ENCODE peak calls at places on chromosomes 3 and 15, in eight cellular contexts. N, S, K, L, Q, H, F and T are unnamed samples.

GRCh38 chr3:29755416-29755815 is 474.5 kb downstream of the RBMS3 start:
- DNase-seq in H (no peak), L (no peak), F (no peak), K (no peak), S (no peak), N (no peak), Q (no peak), T (no peak)

GRCh38 chr3:30689202-30689641 is 82.8 kb downstream of the TGFBR2 start:
- DNase-seq in S (peak; percentile 66), K (peak; percentile 65), F (no peak), L (no peak), H (peak; percentile 62), Q (no peak), N (no peak), T (peak; percentile 41)

GRCh38 chr3:132242095-132242494 is 75.1 kb upstream of the ACP3 start:
- DNase-seq in S (no peak), K (no peak), Q (no peak), L (no peak), F (no peak), H (no peak), N (no peak), T (no peak)

GRCh38 chr3:113111308-113111707 is 100.0 kb upstream of the BOC start:
- DNase-seq in H (no peak), K (no peak), Q (no peak), N (no peak), S (no peak), L (no peak), F (no peak), T (no peak)

GRCh38 chr15:67916051-67916374 is 76.2 kb upstream of the RNU6-1 start:
- DNase-seq in F (no peak), S (no peak), K (no peak), Q (no peak), L (no peak), N (no peak), H (no peak), T (no peak)

GRCh38 chr3:171972965-171973364 is 66.4 kb upstream of the FNDC3B start:
- DNase-seq in S (no peak), N (peak; percentile 77), Q (no peak), K (no peak), H (peak; percentile 71), F (no peak), L (no peak), T (no peak)

GRCh38 chr3:64150527-64151238 is 74.6 kb downstream of the PRICKLE2 start:
- DNase-seq in N (peak; percentile 32), K (peak; percentile 85), S (peak; percentile 86), Q (no peak), L (no peak), F (peak; percentile 86), H (peak; percentile 80), T (peak; percentile 82)

GRCh38 chr3:170506556-170506955 is 79.3 kb downstream of the SLC7A14 start:
- DNase-seq in N (no peak), S (no peak), F (no peak), L (no peak), K (no peak), H (peak; percentile 63), Q (no peak), T (no peak)

GRCh38 chr3:64759811-64760210 is 72.0 kb upstream of the ADAMTS9 start:
- DNase-seq in H (no peak), S (no peak), N (no peak), L (no peak), Q (no peak), K (no peak), F (no peak), T (no peak)

GRCh38 chr3:195204360-195205166 is 66.4 kb downstream of the XXYLT1 start:
- DNase-seq in N (peak; percentile 19), F (no peak), Q (peak; percentile 33), L (no peak), K (no peak), H (peak; percentile 81), S (no peak), T (no peak)

GRCh38 chr3:144754076-144754783 is 782.6 kb downstream of the DIPK2A start:
- DNase-seq in Q (no peak), S (no peak), N (no peak), H (no peak), L (no peak), K (no peak), F (no peak), T (no peak)

GRCh38 chr3:61943975-61944374 is 382.6 kb downstream of the PTPRG start:
- DNase-seq in Q (no peak), N (no peak), S (no peak), F (no peak), H (no peak), K (no peak), L (no peak), T (no peak)

GRCh38 chr3:117480493-117480892 is 770.9 kb downstream of the TUSC7 start:
- DNase-seq in S (no peak), L (no peak), N (no peak), F (no peak), Q (no peak), K (no peak), H (no peak), T (no peak)

GRCh38 chr3:124140751-124141150 is 148.8 kb upstream of the ROPN1 start:
- DNase-seq in Q (no peak), H (no peak), K (no peak), F (no peak), L (no peak), S (no peak), N (no peak), T (no peak)

GRCh38 chr3:122689587-122689986 is 8.9 kb downstream of the PARP14 start:
- DNase-seq in F (no peak), H (peak; percentile 67), L (no peak), K (no peak), S (no peak), Q (no peak), N (no peak), T (no peak)

GRCh38 chr15:98954411-98954810 is 53.2 kb downstream of the PGPEP1L start:
- DNase-seq in K (no peak), S (peak; percentile 33), H (peak; percentile 51), N (peak; percentile 70), F (no peak), Q (no peak), L (no peak), T (no peak)
- TF ChIP-seq CTCF in K (no peak), S (no peak), H (no peak), N (no peak), F (no peak), Q (no peak), L (no peak), T (no peak)

GRCh38 chr3:36827133-36827532 is 62.8 kb upstream of the DCLK3 start:
- DNase-seq in N (no peak), Q (no peak), S (no peak), F (no peak), H (no peak), L (no peak), K (no peak), T (no peak)

GRCh38 chr3:36824443-36824842 is 60.1 kb upstream of the DCLK3 start:
- DNase-seq in L (no peak), K (no peak), S (no peak), H (no peak), N (no peak), Q (no peak), F (no peak), T (no peak)

GRCh38 chr3:36826240-36826639 is 61.9 kb upstream of the DCLK3 start:
- DNase-seq in K (no peak), F (no peak), L (no peak), S (no peak), Q (no peak), H (no peak), N (no peak), T (no peak)

GRCh38 chr3:36817806-36818205 is 53.5 kb upstream of the DCLK3 start:
- DNase-seq in S (no peak), H (no peak), F (no peak), N (no peak), K (no peak), Q (no peak), L (no peak), T (no peak)

DNA sequence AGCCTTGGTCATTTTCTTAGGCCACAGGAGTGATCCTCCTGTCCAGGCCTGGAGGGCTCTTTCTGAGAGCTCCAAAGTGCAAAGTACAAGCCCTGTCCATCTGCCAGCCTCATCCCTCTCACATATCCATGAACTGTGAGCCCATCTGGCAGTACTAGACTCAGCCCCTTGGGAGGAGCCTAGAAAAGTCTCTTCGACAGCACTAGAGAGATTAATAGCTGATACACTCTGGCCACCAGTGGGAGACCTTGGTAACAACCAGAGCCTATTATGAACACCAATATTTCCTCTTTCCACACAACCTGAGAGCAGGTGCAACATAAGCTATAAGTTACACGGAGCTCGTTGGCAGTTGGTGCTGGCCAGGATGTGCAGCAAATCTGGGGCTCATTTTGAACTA is 59.5 kb upstream of the DCLK3 start:
- DNase-seq in H (no peak), K (no peak), Q (no peak), S (no peak), F (no peak), L (no peak), N (no peak), T (no peak)
- TF ChIP-seq CTCF in H (no peak), K (no peak), Q (no peak), S (no peak), F (no peak), L (no peak), N (no peak), T (no peak)

DNA sequence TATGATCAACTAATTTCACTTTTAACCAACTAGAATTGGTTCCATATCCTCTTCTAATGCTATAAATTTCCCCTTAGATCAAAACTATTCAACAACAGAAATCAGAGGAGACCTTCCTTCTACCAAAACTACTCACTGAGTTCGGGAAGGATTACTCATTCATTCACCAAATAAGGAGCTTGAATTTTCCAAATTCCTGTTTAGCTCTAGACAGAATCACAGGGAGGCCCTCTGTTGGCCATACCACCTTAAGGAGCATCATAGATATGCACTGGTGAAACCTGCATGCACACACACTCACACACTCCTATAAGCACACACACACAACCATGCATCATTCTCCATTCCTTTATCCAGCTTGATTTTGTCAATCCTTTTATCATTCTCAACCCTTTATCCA is 49.0 kb downstream of the SUCLG2 start:
- DNase-seq in H (peak; percentile 74), Q (no peak), K (no peak), S (no peak), N (no peak), L (no peak), F (no peak), T (no peak)
- TF ChIP-seq CTCF in H (peak; percentile 53), Q (no peak), K (no peak), S (no peak), N (no peak), L (no peak), F (no peak), T (no peak)

GRCh38 chr15:74373731-74374647 is 6.5 kb upstream of the CYP11A1 start:
- DNase-seq in Q (peak; percentile 96), F (peak; percentile 95), K (peak; percentile 95), S (peak; percentile 95), H (peak; percentile 90), N (peak; percentile 92), L (peak; percentile 98), T (peak; percentile 92)

GRCh38 chr15:74375303-74375693 is 7.9 kb upstream of the CYP11A1 start:
- DNase-seq in F (peak; percentile 85), H (peak; percentile 88), L (peak; percentile 77), N (peak; percentile 76), S (peak; percentile 89), Q (no peak), K (peak; percentile 94), T (peak; percentile 81)

GRCh38 chr15:74373056-74373650 is 5.7 kb upstream of the CYP11A1 start:
- DNase-seq in H (no peak), K (no peak), F (no peak), N (no peak), L (no peak), Q (no peak), S (no peak), T (no peak)

GRCh38 chr15:74376226-74376625 is 8.8 kb upstream of the CYP11A1 start:
- DNase-seq in N (no peak), Q (no peak), F (no peak), H (no peak), K (no peak), S (no peak), L (no peak), T (no peak)

GRCh38 chr15:74374648-74375302 is 7.3 kb upstream of the CYP11A1 start:
- DNase-seq in K (no peak), Q (no peak), H (no peak), F (no peak), L (no peak), N (no peak), S (no peak), T (no peak)
- TF ChIP-seq CTCF in K (no peak), Q (peak; percentile 38), H (no peak), F (no peak), L (no peak), N (no peak), S (no peak), T (no peak)